ENCODE peak calls at places on chromosomes 4 and X, in seven cellular contexts. One of them, this sample, is unnamed. For H3K27me3, the result is how much of the 10 kb centered on the place peaks cover.

GRCh38 chr4:175469519-175469918 is 342.5 kb downstream of the GPM6A start:
- DNase-seq in mammary epithelial cell: peak
- DNase-seq in left ventricle myocardium inferior: no peak
- DNase-seq in heart right ventricle: no peak
- DNase-seq in fibroblast of lung: no peak
- DNase-seq in effector memory CD4-positive, alpha-beta T cell: no peak
- DNase-seq in WERI-Rb-1: no peak
- DNase-seq in this sample: peak

GRCh38 chrX:152601848-152602616 is 35.7 kb upstream of the GABRQ start:
- DNase-seq in mammary epithelial cell: peak
- DNase-seq in left ventricle myocardium inferior: no peak
- DNase-seq in heart right ventricle: no peak
- DNase-seq in fibroblast of lung: no peak
- DNase-seq in effector memory CD4-positive, alpha-beta T cell: no peak
- DNase-seq in WERI-Rb-1: peak
- DNase-seq in this sample: peak

GRCh38 chrX:85052636-85053343 is 49.1 kb downstream of the APOOL start:
- DNase-seq in mammary epithelial cell: peak
- DNase-seq in left ventricle myocardium inferior: no peak
- DNase-seq in heart right ventricle: no peak
- DNase-seq in fibroblast of lung: peak
- DNase-seq in effector memory CD4-positive, alpha-beta T cell: no peak
- DNase-seq in WERI-Rb-1: no peak
- DNase-seq in this sample: peak

GRCh38 chrX:65679071-65679540 is 11.7 kb downstream of the MSN start:
- DNase-seq in mammary epithelial cell: peak
- DNase-seq in left ventricle myocardium inferior: no peak
- DNase-seq in heart right ventricle: peak
- DNase-seq in fibroblast of lung: no peak
- DNase-seq in effector memory CD4-positive, alpha-beta T cell: no peak
- DNase-seq in WERI-Rb-1: no peak
- DNase-seq in this sample: no peak

GRCh38 chrX:40578039-40578438 is 2.7 kb upstream of the ATP6AP2 start:
- DNase-seq in mammary epithelial cell: no peak
- DNase-seq in left ventricle myocardium inferior: no peak
- DNase-seq in heart right ventricle: no peak
- DNase-seq in fibroblast of lung: no peak
- DNase-seq in effector memory CD4-positive, alpha-beta T cell: no peak
- DNase-seq in WERI-Rb-1: no peak
- DNase-seq in this sample: no peak

GRCh38 chrX:9291666-9292065 is 173.2 kb upstream of the TBL1X start:
- DNase-seq in mammary epithelial cell: no peak
- DNase-seq in left ventricle myocardium inferior: no peak
- DNase-seq in heart right ventricle: no peak
- DNase-seq in fibroblast of lung: no peak
- DNase-seq in effector memory CD4-positive, alpha-beta T cell: no peak
- DNase-seq in WERI-Rb-1: no peak
- DNase-seq in this sample: peak

GRCh38 chrX:19285857-19286256 is 57.9 kb upstream of the PDHA1 start:
- DNase-seq in mammary epithelial cell: no peak
- DNase-seq in left ventricle myocardium inferior: no peak
- DNase-seq in heart right ventricle: no peak
- DNase-seq in fibroblast of lung: no peak
- DNase-seq in effector memory CD4-positive, alpha-beta T cell: no peak
- DNase-seq in WERI-Rb-1: no peak
- DNase-seq in this sample: no peak

GRCh38 chr4:68167706-68168105 is 38.0 kb upstream of the TMPRSS11F start:
- DNase-seq in mammary epithelial cell: no peak
- DNase-seq in left ventricle myocardium inferior: no peak
- DNase-seq in heart right ventricle: no peak
- DNase-seq in fibroblast of lung: no peak
- DNase-seq in effector memory CD4-positive, alpha-beta T cell: no peak
- DNase-seq in WERI-Rb-1: no peak
- DNase-seq in this sample: no peak

GRCh38 chr4:19925516-19925915 is 326.2 kb upstream of the SLIT2 start:
- DNase-seq in mammary epithelial cell: no peak
- DNase-seq in left ventricle myocardium inferior: no peak
- DNase-seq in heart right ventricle: no peak
- DNase-seq in fibroblast of lung: no peak
- DNase-seq in effector memory CD4-positive, alpha-beta T cell: no peak
- DNase-seq in WERI-Rb-1: no peak
- DNase-seq in this sample: no peak

GRCh38 chrX:154043003-154043402 is 23.3 kb upstream of the IRAK1 start:
- DNase-seq in mammary epithelial cell: peak
- DNase-seq in left ventricle myocardium inferior: no peak
- DNase-seq in heart right ventricle: no peak
- DNase-seq in fibroblast of lung: peak
- DNase-seq in effector memory CD4-positive, alpha-beta T cell: no peak
- DNase-seq in WERI-Rb-1: no peak
- DNase-seq in this sample: no peak

GRCh38 chr4:168449740-168450442 is 30.4 kb downstream of the DDX60L start:
- DNase-seq in mammary epithelial cell: peak
- DNase-seq in left ventricle myocardium inferior: no peak
- DNase-seq in heart right ventricle: no peak
- DNase-seq in fibroblast of lung: peak
- DNase-seq in effector memory CD4-positive, alpha-beta T cell: no peak
- DNase-seq in WERI-Rb-1: no peak
- DNase-seq in this sample: peak

GRCh38 chr4:3517731-3518510 is 14.3 kb downstream of the LRPAP1 start:
- DNase-seq in mammary epithelial cell: no peak
- DNase-seq in left ventricle myocardium inferior: peak
- DNase-seq in heart right ventricle: no peak
- DNase-seq in fibroblast of lung: no peak
- DNase-seq in effector memory CD4-positive, alpha-beta T cell: no peak
- DNase-seq in WERI-Rb-1: no peak
- DNase-seq in this sample: peak

GRCh38 chr4:113979157-113979972 is at the start of gene ARSJ:
- DNase-seq in mammary epithelial cell: peak
- DNase-seq in left ventricle myocardium inferior: peak
- DNase-seq in heart right ventricle: peak
- DNase-seq in fibroblast of lung: peak
- DNase-seq in effector memory CD4-positive, alpha-beta T cell: no peak
- DNase-seq in WERI-Rb-1: peak
- DNase-seq in this sample: peak

GRCh38 chr4:83631066-83631465 is 95.2 kb downstream of the GPAT3 start:
- DNase-seq in mammary epithelial cell: no peak
- DNase-seq in left ventricle myocardium inferior: no peak
- DNase-seq in heart right ventricle: no peak
- DNase-seq in fibroblast of lung: peak
- DNase-seq in effector memory CD4-positive, alpha-beta T cell: no peak
- DNase-seq in WERI-Rb-1: no peak
- DNase-seq in this sample: no peak

GRCh38 chr4:30842689-30843088 is 122.5 kb downstream of the PCDH7 start:
- DNase-seq in mammary epithelial cell: no peak
- DNase-seq in left ventricle myocardium inferior: no peak
- DNase-seq in heart right ventricle: no peak
- DNase-seq in fibroblast of lung: no peak
- DNase-seq in effector memory CD4-positive, alpha-beta T cell: no peak
- DNase-seq in WERI-Rb-1: no peak
- DNase-seq in this sample: no peak
- H3K4me3 ChIP-seq in mammary epithelial cell: no peak
- H3K4me3 ChIP-seq in left ventricle myocardium inferior: no peak
- H3K4me3 ChIP-seq in heart right ventricle: no peak
- H3K4me3 ChIP-seq in fibroblast of lung: no peak
- H3K4me3 ChIP-seq in effector memory CD4-positive, alpha-beta T cell: no peak
- H3K4me3 ChIP-seq in WERI-Rb-1: no peak
- H3K4me3 ChIP-seq in this sample: no peak

GRCh38 chrX:113833096-113833495 is 750.8 kb upstream of the HTR2C start:
- DNase-seq in mammary epithelial cell: no peak
- DNase-seq in left ventricle myocardium inferior: no peak
- DNase-seq in heart right ventricle: no peak
- DNase-seq in fibroblast of lung: no peak
- DNase-seq in effector memory CD4-positive, alpha-beta T cell: no peak
- DNase-seq in WERI-Rb-1: no peak
- DNase-seq in this sample: no peak

GRCh38 chrX:113828470-113828869 is 755.4 kb upstream of the HTR2C start:
- DNase-seq in mammary epithelial cell: no peak
- DNase-seq in left ventricle myocardium inferior: no peak
- DNase-seq in heart right ventricle: no peak
- DNase-seq in fibroblast of lung: no peak
- DNase-seq in effector memory CD4-positive, alpha-beta T cell: no peak
- DNase-seq in WERI-Rb-1: no peak
- DNase-seq in this sample: peak

GRCh38 chrX:113833656-113834055 is 750.2 kb upstream of the HTR2C start:
- DNase-seq in mammary epithelial cell: no peak
- DNase-seq in left ventricle myocardium inferior: no peak
- DNase-seq in heart right ventricle: no peak
- DNase-seq in fibroblast of lung: no peak
- DNase-seq in effector memory CD4-positive, alpha-beta T cell: no peak
- DNase-seq in WERI-Rb-1: no peak
- DNase-seq in this sample: no peak
- H3K27me3 ChIP-seq in mammary epithelial cell: under half
- H3K27me3 ChIP-seq in left ventricle myocardium inferior: under half
- H3K27me3 ChIP-seq in heart right ventricle: under half
- H3K27me3 ChIP-seq in fibroblast of lung: under half
- H3K27me3 ChIP-seq in effector memory CD4-positive, alpha-beta T cell: under half
- H3K27me3 ChIP-seq in WERI-Rb-1: half or more
- H3K27me3 ChIP-seq in this sample: under half

GRCh38 chr4:8093587-8094274 is 64.9 kb downstream of the ABLIM2 start:
- DNase-seq in mammary epithelial cell: no peak
- DNase-seq in left ventricle myocardium inferior: no peak
- DNase-seq in heart right ventricle: no peak
- DNase-seq in fibroblast of lung: no peak
- DNase-seq in effector memory CD4-positive, alpha-beta T cell: no peak
- DNase-seq in WERI-Rb-1: no peak
- DNase-seq in this sample: no peak
- H3K27ac ChIP-seq in mammary epithelial cell: no peak
- H3K27ac ChIP-seq in left ventricle myocardium inferior: no peak
- H3K27ac ChIP-seq in heart right ventricle: no peak
- H3K27ac ChIP-seq in fibroblast of lung: no peak
- H3K27ac ChIP-seq in effector memory CD4-positive, alpha-beta T cell: no peak
- H3K27ac ChIP-seq in WERI-Rb-1: no peak
- H3K27ac ChIP-seq in this sample: no peak

GRCh38 chr4:61443813-61444510 is 243.8 kb downstream of the ADGRL3 start:
- DNase-seq in mammary epithelial cell: peak
- DNase-seq in left ventricle myocardium inferior: no peak
- DNase-seq in heart right ventricle: no peak
- DNase-seq in fibroblast of lung: peak
- DNase-seq in effector memory CD4-positive, alpha-beta T cell: no peak
- DNase-seq in WERI-Rb-1: no peak
- DNase-seq in this sample: no peak

GRCh38 chr4:61446957-61447356 is 246.8 kb downstream of the ADGRL3 start:
- DNase-seq in mammary epithelial cell: no peak
- DNase-seq in left ventricle myocardium inferior: no peak
- DNase-seq in heart right ventricle: no peak
- DNase-seq in fibroblast of lung: no peak
- DNase-seq in effector memory CD4-positive, alpha-beta T cell: no peak
- DNase-seq in WERI-Rb-1: no peak
- DNase-seq in this sample: no peak

GRCh38 chr4:61445374-61446063 is 245.4 kb downstream of the ADGRL3 start:
- DNase-seq in mammary epithelial cell: no peak
- DNase-seq in left ventricle myocardium inferior: no peak
- DNase-seq in heart right ventricle: no peak
- DNase-seq in fibroblast of lung: no peak
- DNase-seq in effector memory CD4-positive, alpha-beta T cell: no peak
- DNase-seq in WERI-Rb-1: no peak
- DNase-seq in this sample: no peak

GRCh38 chr4:61442936-61443335 is 242.8 kb downstream of the ADGRL3 start:
- DNase-seq in mammary epithelial cell: no peak
- DNase-seq in left ventricle myocardium inferior: no peak
- DNase-seq in heart right ventricle: no peak
- DNase-seq in fibroblast of lung: peak
- DNase-seq in effector memory CD4-positive, alpha-beta T cell: no peak
- DNase-seq in WERI-Rb-1: no peak
- DNase-seq in this sample: no peak

DNA sequence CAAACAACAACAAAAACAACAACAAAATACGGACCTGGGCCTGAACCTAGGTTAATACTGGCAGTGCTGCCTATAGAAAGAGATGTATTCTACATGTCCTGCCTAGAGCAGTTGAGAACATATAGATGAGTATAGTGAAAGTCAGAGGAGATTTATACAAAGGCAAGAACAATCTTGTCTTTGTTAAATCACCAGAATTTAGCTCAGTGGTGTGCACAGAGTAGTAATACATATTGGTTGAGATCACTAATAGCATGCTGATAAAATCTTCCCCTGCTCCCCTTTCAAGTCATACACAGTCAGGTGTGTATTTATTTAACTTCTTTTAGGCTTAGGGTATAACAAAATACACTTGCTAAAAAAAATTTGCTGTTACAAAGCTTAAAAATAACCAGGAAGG is 247.8 kb downstream of the ADGRL3 start:
- DNase-seq in mammary epithelial cell: no peak
- DNase-seq in left ventricle myocardium inferior: no peak
- DNase-seq in heart right ventricle: no peak
- DNase-seq in fibroblast of lung: no peak
- DNase-seq in effector memory CD4-positive, alpha-beta T cell: no peak
- DNase-seq in WERI-Rb-1: no peak
- DNase-seq in this sample: no peak
- H3K4me3 ChIP-seq in mammary epithelial cell: no peak
- H3K4me3 ChIP-seq in left ventricle myocardium inferior: no peak
- H3K4me3 ChIP-seq in heart right ventricle: no peak
- H3K4me3 ChIP-seq in fibroblast of lung: no peak
- H3K4me3 ChIP-seq in effector memory CD4-positive, alpha-beta T cell: no peak
- H3K4me3 ChIP-seq in WERI-Rb-1: no peak
- H3K4me3 ChIP-seq in this sample: no peak